ENCODE peak calls at places on chromosomes 13 and 19, in five cellular contexts. F is anterior cingulate cortex; B is tibial nerve; P is stimulated activated CD4-positive, alpha-beta T cell treated with anti-CD3 and anti-CD28 coated beads, Interleukin-1b, Interleukin-23, amount 100 ng/mL, for 48 hours; S is smooth muscle cell of the brain vasculature. H is an unnamed sample.

GRCh38 chr13:101569807-101570206 is 117.3 kb downstream of the ITGBL1 start:
- DNase-seq in B (no peak), S (no peak), P (no peak), F (no peak), H (no peak)

GRCh38 chr19:4969772-4970531 is 1.0 kb downstream of the KDM4B start:
- DNase-seq in F (no peak), B (no peak), S (no peak), P (no peak), H (no peak)

GRCh38 chr13:53953205-53953604 is 924.6 kb downstream of the OLFM4 start:
- DNase-seq in B (no peak), F (no peak), P (no peak), S (no peak), H (no peak)

GRCh38 chr19:45598267-45599011 is 3.6 kb downstream of the GPR4 start:
- DNase-seq in S (no peak), P (no peak), B (no peak), F (no peak), H (no peak)

GRCh38 chr13:99626461-99627082 is 125.3 kb downstream of the TM9SF2 start:
- DNase-seq in P (no peak), B (no peak), F (no peak), S (no peak), H (no peak)

GRCh38 chr19:7917292-7918061 is 2.7 kb upstream of the SNAPC2 start:
- DNase-seq in P (peak), F (peak), B (no peak), S (no peak), H (no peak)

GRCh38 chr13:103961129-103961528 is 894.9 kb upstream of the SLC10A2 start:
- DNase-seq in P (no peak), F (no peak), B (no peak), S (no peak), H (no peak)

GRCh38 chr19:17841810-17842662 is 5.7 kb downstream of the JAK3 start:
- DNase-seq in S (peak), B (peak), P (peak), F (peak), H (no peak)

GRCh38 chr13:49443689-49444516 is at the start of the genes CAB39L and SETDB2:
- DNase-seq in F (peak), P (peak), B (peak), S (peak), H (peak)

GRCh38 chr19:46943150-46943946 is 76.3 kb upstream of the NPAS1 start:
- DNase-seq in P (no peak), F (no peak), B (no peak), S (no peak), H (no peak)

GRCh38 chr19:6357995-6358394 is 3.3 kb upstream of the CLPP start:
- DNase-seq in S (no peak), B (no peak), F (no peak), P (no peak), H (no peak)

GRCh38 chr19:48308695-48309586 is 16.4 kb upstream of the EMP3 start:
- DNase-seq in S (no peak), F (no peak), P (no peak), B (no peak), H (no peak)

GRCh38 chr13:89465366-89465765 is 1794.2 kb downstream of the SLITRK5 start:
- DNase-seq in S (peak), F (no peak), B (no peak), P (no peak), H (no peak)

GRCh38 chr13:43830481-43830873 is 43.7 kb upstream of the ENOX1 start:
- DNase-seq in B (no peak), F (no peak), P (no peak), S (no peak), H (peak)

GRCh38 chr13:49995535-49996165 is 1.2 kb upstream of the TRIM13 start:
- DNase-seq in P (no peak), S (no peak), B (no peak), F (no peak), H (no peak)

GRCh38 chr19:45716314-45717130 is 14.2 kb downstream of the FBXO46 start:
- DNase-seq in F (peak), P (no peak), S (no peak), B (no peak), H (no peak)

GRCh38 chr13:20064128-20064527 is 96.7 kb downstream of the GJA3 start:
- DNase-seq in P (no peak), S (no peak), B (no peak), F (no peak), H (peak)

GRCh38 chr13:33139186-33139585 is 123.0 kb downstream of the KL start:
- DNase-seq in S (no peak), P (no peak), B (peak), F (no peak), H (no peak)

GRCh38 chr19:5289060-5289990 is 51.3 kb downstream of the PTPRS start:
- DNase-seq in F (no peak), P (no peak), S (no peak), B (no peak), H (no peak)

GRCh38 chr19:4183967-4184717 is 1.7 kb downstream of the ANKRD24 start:
- DNase-seq in B (no peak), F (no peak), P (no peak), S (no peak), H (no peak)

GRCh38 chr13:36520111-36520510 is 87.8 kb downstream of the CCNA1 start:
- DNase-seq in S (no peak), F (no peak), P (no peak), B (no peak), H (no peak)

GRCh38 chr19:51800849-51801244 is 5.9 kb downstream of the FPR3 start:
- DNase-seq in B (no peak), F (no peak), S (no peak), P (no peak), H (no peak)

GRCh38 chr19:31538879-31539278 is 189.6 kb upstream of the TSHZ3 start:
- DNase-seq in B (no peak), F (no peak), S (no peak), P (no peak), H (no peak)

GRCh38 chr13:99150575-99151370 is 49.9 kb upstream of the UBAC2 start:
- DNase-seq in S (no peak), F (no peak), B (no peak), P (no peak), H (no peak)

GRCh38 chr13:109400192-109400591 is 386.2 kb downstream of the IRS2 start:
- DNase-seq in F (no peak), B (no peak), P (no peak), S (no peak), H (no peak)

GRCh38 chr19:50430888-50431342 is 1.8 kb upstream of the MYBPC2 start:
- DNase-seq in B (no peak), S (no peak), P (no peak), F (no peak), H (no peak)

GRCh38 chr13:94886191-94886590 is 173.8 kb upstream of the SOX21 start:
- DNase-seq in P (no peak), F (no peak), S (no peak), B (no peak), H (no peak)

GRCh38 chr19:32176591-32176990 is 168.8 kb upstream of the ZNF507 start:
- DNase-seq in F (no peak), P (no peak), B (no peak), S (no peak), H (no peak)

GRCh38 chr19:44548736-44549135 is 19.3 kb upstream of the CEACAM20 start:
- DNase-seq in P (no peak), F (no peak), S (no peak), B (no peak), H (no peak)

GRCh38 chr19:31389874-31390273 is 40.6 kb upstream of the TSHZ3 start:
- DNase-seq in B (no peak), P (no peak), F (no peak), S (no peak), H (no peak)

GRCh38 chr19:11279505-11280236 is 16.3 kb upstream of the TSPAN16 start:
- DNase-seq in B (no peak), S (no peak), P (no peak), F (no peak), H (no peak)